ENCODE peak calls at places on chromosome 18, in nine cellular contexts. K is right cardiac atrium, J is KBM-7, A is posterior cingulate gyrus, I is astrocyte of the cerebellum, Y is T-helper 17 cell, M is G401, S is Ammon's horn, N is posterior vena cava. R is an unnamed sample.

GRCh38 chr18:26804474-26804873 is 61.0 kb downstream of the AQP4 start:
- DNase-seq in K (no peak), J (no peak), A (no peak), I (peak), Y (no peak), M (no peak), S (peak), N (no peak), R (no peak)

GRCh38 chr18:68172842-68173549 is 541.9 kb downstream of the TMX3 start:
- DNase-seq in K (peak), J (no peak), A (no peak), I (no peak), Y (no peak), M (no peak), S (no peak), N (no peak), R (no peak)

GRCh38 chr18:48949606-48950535 is 894 bp downstream of the SMAD7 start:
- DNase-seq in K (no peak), J (peak), A (no peak), I (no peak), Y (no peak), M (peak), S (no peak), N (peak), R (no peak)

GRCh38 chr18:58308463-58308862 is 264.4 kb downstream of the NEDD4L start:
- DNase-seq in K (no peak), J (no peak), A (no peak), I (no peak), Y (no peak), M (peak), S (no peak), N (no peak), R (no peak)

GRCh38 chr18:23970161-23971153 is 44.1 kb upstream of the TTC39C start:
- DNase-seq in K (no peak), J (peak), A (no peak), I (no peak), Y (peak), M (no peak), S (no peak), N (no peak), R (no peak)

GRCh38 chr18:43919565-43919964 is 642.3 kb upstream of the SYT4 start:
- DNase-seq in K (no peak), J (no peak), A (no peak), I (no peak), Y (no peak), M (no peak), S (peak), N (no peak), R (no peak)

GRCh38 chr18:42801706-42802105 is 313.8 kb downstream of the RIT2 start:
- DNase-seq in K (no peak), J (no peak), A (no peak), I (peak), Y (no peak), M (no peak), S (no peak), N (no peak), R (no peak)

GRCh38 chr18:79856119-79857080 is 58.7 kb downstream of the KCNG2 start:
- DNase-seq in K (no peak), J (peak), A (no peak), I (no peak), Y (no peak), M (peak), S (no peak), N (peak), R (no peak)

GRCh38 chr18:32019251-32019943 is 772 bp downstream of the RNF125 start:
- DNase-seq in K (peak), J (peak), A (peak), I (no peak), Y (peak), M (no peak), S (peak), N (peak), R (no peak)

GRCh38 chr18:7617738-7618422 is 50.8 kb downstream of the PTPRM start:
- DNase-seq in K (peak), J (no peak), A (no peak), I (peak), Y (no peak), M (no peak), S (peak), N (no peak), R (no peak)

GRCh38 chr18:55607763-55608162 is 19.8 kb upstream of the TCF4 start:
- DNase-seq in K (no peak), J (no peak), A (no peak), I (no peak), Y (no peak), M (no peak), S (no peak), N (no peak), R (no peak)

GRCh38 chr18:76465630-76466409 is 29.2 kb downstream of the ZNF516 start:
- DNase-seq in K (no peak), J (no peak), A (no peak), I (no peak), Y (no peak), M (no peak), S (no peak), N (no peak), R (no peak)

GRCh38 chr18:44682181-44682870 is 1.6 kb downstream of the SETBP1 start:
- DNase-seq in K (peak), J (no peak), A (peak), I (no peak), Y (no peak), M (peak), S (no peak), N (peak), R (no peak)

GRCh38 chr18:7918696-7919095 is 351.6 kb downstream of the PTPRM start:
- DNase-seq in K (no peak), J (no peak), A (no peak), I (no peak), Y (no peak), M (no peak), S (no peak), N (no peak), R (no peak)

GRCh38 chr18:68893396-68893795 is 95.5 kb downstream of the CCDC102B start:
- DNase-seq in K (no peak), J (no peak), A (no peak), I (no peak), Y (no peak), M (no peak), S (no peak), N (no peak), R (no peak)

GRCh38 chr18:76395609-76396008 is 99.4 kb downstream of the ZNF516 start:
- DNase-seq in K (no peak), J (no peak), A (no peak), I (no peak), Y (no peak), M (no peak), S (no peak), N (no peak), R (no peak)

GRCh38 chr18:13235981-13236380 is 17.4 kb downstream of the LDLRAD4 start:
- DNase-seq in K (peak), J (no peak), A (peak), I (no peak), Y (no peak), M (peak), S (peak), N (peak), R (no peak)

GRCh38 chr18:46155652-46156051 is 51.5 kb downstream of the HAUS1 start:
- DNase-seq in K (no peak), J (no peak), A (no peak), I (peak), Y (peak), M (no peak), S (no peak), N (no peak), R (no peak)

GRCh38 chr18:12079504-12080237 is 14.0 kb upstream of the ANKRD62 start:
- DNase-seq in K (peak), J (no peak), A (no peak), I (peak), Y (no peak), M (peak), S (no peak), N (no peak), R (peak)

GRCh38 chr18:44556296-44556695 is 124.4 kb upstream of the SETBP1 start:
- DNase-seq in K (no peak), J (no peak), A (no peak), I (no peak), Y (no peak), M (no peak), S (peak), N (no peak), R (no peak)

GRCh38 chr18:78984941-78985784 is 5.5 kb downstream of the SALL3 start:
- DNase-seq in K (no peak), J (peak), A (no peak), I (no peak), Y (no peak), M (no peak), S (peak), N (peak), R (no peak)

GRCh38 chr18:78637442-78638402 is 341.9 kb upstream of the SALL3 start:
- DNase-seq in K (no peak), J (no peak), A (no peak), I (no peak), Y (no peak), M (no peak), S (no peak), N (peak), R (no peak)

GRCh38 chr18:2402084-2402483 is 169.2 kb downstream of the METTL4 start:
- DNase-seq in K (no peak), J (peak), A (no peak), I (no peak), Y (no peak), M (no peak), S (no peak), N (no peak), R (no peak)

GRCh38 chr18:79953921-79954651 is 2.6 kb upstream of the SLC66A2 start:
- DNase-seq in K (no peak), J (no peak), A (no peak), I (no peak), Y (no peak), M (no peak), S (no peak), N (peak), R (no peak)

GRCh38 chr18:72811047-72811446 is 56.7 kb downstream of the NETO1 start:
- DNase-seq in K (no peak), J (no peak), A (no peak), I (no peak), Y (no peak), M (no peak), S (no peak), N (no peak), R (peak)

GRCh38 chr18:49447810-49448745 is 12.4 kb downstream of the DYM start:
- DNase-seq in K (no peak), J (peak), A (no peak), I (peak), Y (no peak), M (peak), S (no peak), N (no peak), R (peak)